ENCODE peak calls at places on chromosomes 12 and 14, in four cellular contexts. H is suprapubic skin, Y is stomach, U is transverse colon. T is an unnamed sample.

GRCh38 chr14:78254911-78255431 is 84.8 kb downstream of the NRXN3 start:
- DNase-seq in H (no peak), Y (no peak), U (no peak), T (no peak)

GRCh38 chr14:95485222-95485819 is 31.1 kb downstream of the SYNE3 start:
- DNase-seq in H (no peak), Y (no peak), U (no peak), T (no peak)

GRCh38 chr14:75123991-75124390 is 2.9 kb downstream of the NEK9 start:
- DNase-seq in H (no peak), Y (no peak), U (peak), T (no peak)

GRCh38 chr14:105737504-105738246 is 211.3 kb downstream of the TMEM121 start:
- DNase-seq in H (no peak), Y (no peak), U (no peak), T (no peak)

GRCh38 chr14:44995770-44996294 is 33.8 kb downstream of the TOGARAM1 start:
- DNase-seq in H (no peak), Y (no peak), U (no peak), T (no peak)

GRCh38 chr12:112122823-112123690 is 2.3 kb upstream of the TRAFD1 start:
- DNase-seq in H (no peak), Y (no peak), U (no peak), T (no peak)

GRCh38 chr12:100953217-100953616 is 158.6 kb downstream of the ANO4 start:
- DNase-seq in H (no peak), Y (no peak), U (no peak), T (no peak)

GRCh38 chr12:53096089-53096741 is 1.3 kb upstream of the IGFBP6 start:
- DNase-seq in H (peak), Y (peak), U (peak), T (peak)

GRCh38 chr12:33000016-33000415 is 103.4 kb upstream of the PKP2 start:
- DNase-seq in H (no peak), Y (no peak), U (no peak), T (no peak)

GRCh38 chr14:72476657-72477499 is 417.0 kb downstream of the DPF3 start:
- DNase-seq in H (no peak), Y (no peak), U (peak), T (no peak)
- TF ChIP-seq EP300 in H (no peak), Y (no peak), U (no peak), T (no peak)

GRCh38 chr14:49593016-49593415 is 5.7 kb upstream of the LRR1 start:
- DNase-seq in H (no peak), Y (no peak), U (no peak), T (no peak)

GRCh38 chr14:49589387-49589786 is 3.2 kb upstream of the RPS29 start:
- DNase-seq in H (no peak), Y (no peak), U (no peak), T (no peak)

GRCh38 chr14:49598182-49598478 is 610 bp upstream of the LRR1 start:
- DNase-seq in H (no peak), Y (peak), U (peak), T (no peak)

GRCh38 chr14:49598479-49599301 is at the start of gene LRR1:
- DNase-seq in H (peak), Y (peak), U (peak), T (peak)

GRCh38 chr14:49594347-49595089 is 4.2 kb upstream of the LRR1 start:
- DNase-seq in H (no peak), Y (no peak), U (peak), T (no peak)
- TF ChIP-seq EP300 in H (no peak), Y (no peak), U (no peak), T (no peak)

GRCh38 chr12:11758838-11759509 is 109.5 kb downstream of the ETV6 start:
- DNase-seq in H (no peak), Y (no peak), U (peak), T (no peak)
- TF ChIP-seq EP300 in H (no peak), Y (peak), U (no peak), T (peak)

GRCh38 chr12:19894803-19895202 is 455.5 kb downstream of the AEBP2 start:
- DNase-seq in H (no peak), Y (no peak), U (no peak), T (no peak)
- TF ChIP-seq EP300 in H (no peak), Y (no peak), U (no peak), T (no peak)

DNA sequence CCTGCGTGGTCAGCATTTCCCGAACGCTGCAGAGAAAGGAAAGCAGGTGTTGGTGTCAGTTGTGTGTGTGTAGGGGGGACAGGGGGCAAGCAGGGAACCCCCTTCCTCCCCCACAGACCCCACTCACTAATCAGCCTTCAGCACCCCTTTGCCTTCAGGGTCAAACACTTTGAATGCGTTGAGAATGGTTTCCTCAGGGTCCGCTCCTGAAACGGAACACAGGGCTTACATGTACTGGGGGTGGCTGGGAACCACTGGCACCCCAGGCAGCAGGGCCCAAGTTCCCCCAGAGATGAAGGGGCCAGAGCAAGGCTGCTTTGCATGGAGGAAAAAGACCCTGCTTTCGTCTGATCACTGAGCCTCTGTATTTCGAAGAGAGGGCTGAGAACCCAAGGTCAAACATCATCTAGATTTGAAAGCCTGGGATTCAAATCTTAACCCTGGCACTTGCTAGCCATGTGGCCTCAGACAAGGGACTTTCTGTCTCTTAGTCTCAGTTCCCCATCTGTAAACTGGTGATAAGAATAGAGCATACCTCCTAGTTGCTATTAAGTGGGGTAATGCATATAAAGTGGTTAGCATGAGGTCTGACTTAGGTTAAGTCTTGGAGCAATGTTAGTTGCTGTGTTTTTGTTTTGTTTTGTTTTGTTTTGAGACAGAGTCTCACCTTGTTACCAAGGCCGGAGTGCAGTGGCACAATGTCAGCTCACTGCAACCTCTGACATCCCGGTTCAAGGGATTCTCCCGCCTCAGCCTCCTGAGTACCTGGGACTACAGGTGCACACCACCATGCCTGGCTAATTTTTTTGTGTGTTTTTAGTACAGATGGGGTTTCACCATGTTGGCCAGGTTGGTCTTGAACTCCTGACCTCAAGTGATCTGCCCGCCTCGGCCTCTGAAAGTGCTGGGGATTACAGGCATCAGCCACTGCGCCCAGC is 7.0 kb downstream of the MYL2 start:
- DNase-seq in H (no peak), Y (no peak), U (no peak), T (no peak)
- TF ChIP-seq EP300 in H (no peak), Y (no peak), U (no peak), T (no peak)

GRCh38 chr12:124709722-124710656 is 142.6 kb upstream of the NCOR2 start:
- DNase-seq in H (no peak), Y (no peak), U (no peak), T (no peak)
- TF ChIP-seq EP300 in H (no peak), Y (no peak), U (no peak), T (no peak)

GRCh38 chr14:69850086-69850735 is 29.0 kb upstream of the SMOC1 start:
- DNase-seq in H (no peak), Y (no peak), U (no peak), T (no peak)
- TF ChIP-seq EP300 in H (no peak), Y (no peak), U (no peak), T (no peak)

DNA sequence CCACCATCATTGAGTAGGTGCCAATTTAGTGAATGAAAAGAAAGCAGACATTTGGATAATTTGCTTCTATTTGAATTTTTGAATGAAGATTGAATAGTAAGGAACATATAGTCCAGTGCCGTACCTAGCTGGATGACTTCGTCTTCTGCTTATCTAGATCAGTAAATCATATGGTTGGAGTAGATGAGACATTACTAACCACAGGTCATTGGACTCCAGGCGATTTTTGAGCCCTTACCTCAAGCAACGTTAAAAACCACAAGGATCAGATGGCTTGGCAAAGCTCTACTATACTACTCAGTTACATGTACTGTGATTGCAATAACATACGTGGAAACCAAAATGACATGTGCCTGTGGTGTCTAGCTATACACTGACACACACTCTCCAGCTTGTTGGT is 1.7 kb upstream of the SPATS2 start:
- DNase-seq in H (no peak), Y (no peak), U (no peak), T (no peak)
- TF ChIP-seq EP300 in H (no peak), Y (no peak), U (no peak), T (no peak)

DNA sequence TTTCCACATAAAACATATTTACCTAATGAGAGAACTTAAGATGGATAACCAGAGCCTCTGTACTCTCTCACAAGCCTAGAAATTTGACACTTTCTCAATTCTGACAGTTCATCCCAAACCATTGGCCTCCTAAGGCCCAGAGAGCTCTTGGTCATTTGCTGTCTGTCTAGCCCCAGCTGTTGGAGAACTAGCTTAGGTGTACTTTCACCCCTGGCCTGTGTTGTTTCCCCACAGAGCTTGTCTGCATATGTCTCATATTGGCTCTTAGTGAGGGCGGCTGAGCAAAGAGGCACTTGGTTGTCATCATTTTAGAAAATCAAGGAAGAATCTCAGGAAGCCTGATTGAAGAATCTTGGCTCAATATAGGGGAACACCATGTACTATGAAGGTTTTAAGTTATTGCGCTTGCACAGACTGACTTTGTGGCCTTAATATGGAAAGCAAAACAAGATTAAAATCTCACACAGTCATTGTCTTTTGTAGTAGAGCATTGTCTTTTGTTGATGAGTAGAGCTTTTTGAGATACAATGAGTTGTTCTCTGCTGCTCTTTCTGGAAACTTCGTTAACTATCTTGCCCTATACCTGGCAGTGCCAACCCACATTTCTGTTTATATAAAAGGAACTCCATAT is 324.6 kb downstream of the RAD51B start:
- DNase-seq in H (peak), Y (no peak), U (peak), T (peak)
- TF ChIP-seq EP300 in H (peak), Y (peak), U (peak), T (peak)

GRCh38 chr12:47741340-47741703 is 16.0 kb upstream of the ENDOU start:
- DNase-seq in H (peak), Y (peak), U (peak), T (peak)
- TF ChIP-seq EP300 in H (no peak), Y (no peak), U (no peak), T (no peak)